ENCODE peak calls at places on chromosomes 3 and 15, in nine cellular contexts. K is heart right ventricle; Z is HFF-Myc; R is breast epithelium; G is cardiac fibroblast; M is CD8-positive, alpha-beta T cell; V is type B pancreatic cell; E is endothelial cell; I is CD4-positive, alpha-beta T cell. C is an unnamed sample.

GRCh38 chr3:61173685-61174084 is 77.6 kb downstream of the FHIT start:
- DNase-seq in M (no peak), R (no peak), K (no peak), I (no peak), Z (no peak), E (no peak), V (no peak), G (no peak), C (no peak)

GRCh38 chr3:139132976-139133375 is 88.3 kb upstream of the PRR23C start:
- DNase-seq in M (no peak), E (no peak), R (no peak), K (no peak), V (no peak), Z (no peak), G (no peak), I (no peak), C (no peak)

GRCh38 chr3:101279162-101279561 is 41.2 kb downstream of the IMPG2 start:
- DNase-seq in M (no peak), Z (no peak), K (no peak), V (no peak), I (no peak), G (peak; percentile 57), R (no peak), E (no peak), C (no peak)

GRCh38 chr15:70867911-70868467 is 14.0 kb upstream of the LARP6 start:
- DNase-seq in G (peak; percentile 86), R (no peak), E (no peak), I (no peak), Z (no peak), V (no peak), M (no peak), K (no peak), C (no peak)

GRCh38 chr3:46356909-46357308 is 3.0 kb downstream of the CCR2 start:
- DNase-seq in R (no peak), Z (no peak), E (no peak), G (no peak), K (no peak), I (no peak), V (no peak), M (no peak), C (no peak)

GRCh38 chr3:24220859-24221657 is 273.6 kb downstream of the THRB start:
- DNase-seq in Z (peak; percentile 82), R (no peak), V (no peak), I (no peak), G (peak; percentile 95), M (no peak), K (no peak), E (no peak), C (no peak)

GRCh38 chr15:71139264-71139663 is 24.0 kb downstream of the THSD4 start:
- DNase-seq in V (no peak), G (no peak), K (no peak), Z (no peak), M (no peak), E (no peak), I (no peak), R (no peak), C (no peak)

GRCh38 chr3:171277456-171278406 is 182.5 kb downstream of the TNIK start:
- DNase-seq in R (no peak), E (no peak), Z (no peak), G (no peak), M (no peak), I (no peak), K (no peak), V (no peak), C (no peak)

DNA sequence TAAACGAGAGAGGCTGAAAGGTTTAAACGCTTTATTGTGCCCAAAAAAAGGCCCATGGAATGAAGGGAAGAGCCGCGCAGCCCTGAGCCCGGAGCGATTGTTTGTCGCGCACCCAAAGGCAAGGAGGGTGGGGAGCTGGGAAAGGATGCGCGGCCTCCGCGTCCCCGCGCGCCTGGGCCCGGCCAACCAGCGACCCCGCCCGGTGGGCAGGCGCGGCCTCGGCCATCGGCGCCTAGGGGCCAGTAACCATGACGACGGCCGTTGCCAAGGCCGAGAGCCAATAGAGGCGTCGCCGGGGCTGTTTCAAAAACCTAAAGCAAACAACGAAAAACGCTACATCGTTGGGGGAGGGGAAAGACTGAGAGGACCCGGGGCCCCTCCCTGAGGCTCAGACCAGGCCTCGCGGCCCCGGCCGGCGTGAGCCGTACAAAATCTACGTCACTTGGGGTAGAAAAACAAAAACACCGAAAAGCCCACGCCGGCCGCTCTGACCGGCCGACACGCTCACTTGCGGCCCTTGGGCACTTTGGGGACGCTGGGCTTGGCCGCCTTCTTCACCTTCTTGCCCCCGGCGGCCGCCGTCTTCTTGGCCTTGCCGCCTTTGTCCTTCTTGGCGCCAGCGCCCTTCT is 36.2 kb downstream of the HMCES start:
- DNase-seq in I (peak; percentile 49), G (peak; percentile 94), Z (peak; percentile 77), V (peak; percentile 93), E (peak; percentile 86), M (peak; percentile 50), K (peak; percentile 89), R (peak; percentile 85), C (peak; percentile 42)
- TF ChIP-seq CTCF in I (no peak), G (no peak), Z (no peak), V (no peak), E (no peak), M (no peak), K (no peak), R (no peak), C (no peak)

GRCh38 chr15:66706225-66706732 is 4.2 kb downstream of the SMAD6 start:
- DNase-seq in K (peak; percentile 49), E (no peak), I (no peak), G (no peak), V (no peak), Z (no peak), M (no peak), R (no peak), C (no peak)

GRCh38 chr15:66708389-66708788 is 6.4 kb downstream of the SMAD6 start:
- DNase-seq in E (no peak), V (no peak), G (no peak), R (no peak), I (no peak), K (no peak), M (no peak), Z (no peak), C (no peak)

GRCh38 chr15:66705277-66705927 is 3.4 kb downstream of the SMAD6 start:
- DNase-seq in I (no peak), K (no peak), R (no peak), V (no peak), G (no peak), M (no peak), Z (no peak), E (no peak), C (no peak)

GRCh38 chr15:66706840-66707239 is 4.8 kb downstream of the SMAD6 start:
- DNase-seq in V (no peak), R (no peak), Z (no peak), G (no peak), I (no peak), K (no peak), E (no peak), M (no peak), C (no peak)

DNA sequence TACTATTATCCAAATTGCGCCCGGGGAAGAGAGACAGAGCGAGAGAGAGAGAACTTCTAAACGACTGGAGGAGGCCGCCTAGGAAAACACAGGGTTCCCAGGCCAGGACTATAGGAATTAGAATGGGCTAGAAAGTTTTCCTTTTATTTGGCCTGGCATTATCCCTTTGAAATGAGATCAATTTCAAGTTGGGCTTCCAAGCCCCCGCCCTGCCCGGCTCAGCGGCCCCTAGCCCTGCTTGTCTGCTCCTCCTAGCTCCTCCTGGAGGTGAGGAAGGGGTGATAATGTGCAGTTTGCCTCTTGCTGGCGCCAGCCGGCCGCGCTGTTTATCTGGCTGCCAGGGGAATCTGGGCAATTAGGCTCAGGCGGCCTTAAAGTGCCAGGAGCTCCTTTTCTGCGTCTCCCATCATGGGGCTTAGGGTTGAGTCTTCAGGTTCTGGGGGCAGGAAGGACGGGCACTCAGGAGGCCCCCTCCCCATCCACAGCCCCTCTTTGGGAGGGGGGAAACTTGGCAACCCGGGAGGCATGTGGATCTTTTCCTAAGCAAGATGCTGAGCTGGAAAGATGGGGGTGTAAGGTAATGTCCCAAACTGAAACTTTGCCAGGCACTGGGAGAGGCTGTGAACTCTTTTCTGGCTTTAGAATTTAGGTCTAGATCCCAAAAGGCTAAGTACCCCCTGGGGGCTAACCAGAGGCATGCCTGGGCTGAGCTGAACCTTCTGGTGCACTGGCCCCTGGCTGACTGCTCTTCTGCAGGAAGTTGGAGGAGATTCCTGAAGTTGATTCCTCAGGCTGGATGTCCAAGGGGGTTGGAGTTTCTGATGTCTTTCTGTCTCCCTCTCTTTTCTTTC is 5.5 kb downstream of the SMAD6 start:
- DNase-seq in I (no peak), Z (no peak), V (peak; percentile 82), R (no peak), K (peak; percentile 50), G (no peak), E (peak; percentile 36), M (no peak), C (no peak)
- TF ChIP-seq CTCF in I (no peak), Z (peak; percentile 19), V (peak; percentile 45), R (no peak), K (no peak), G (no peak), E (no peak), M (no peak), C (no peak)

GRCh38 chr3:43207628-43208085 is 78.7 kb upstream of the SNRK start:
- DNase-seq in R (no peak), Z (no peak), I (no peak), K (no peak), G (no peak), V (no peak), M (no peak), E (no peak), C (no peak)

GRCh38 chr3:43198791-43199644 is 87.3 kb upstream of the SNRK start:
- DNase-seq in G (peak; percentile 61), E (no peak), K (no peak), R (no peak), Z (no peak), I (no peak), M (no peak), V (no peak), C (no peak)

GRCh38 chr3:43206632-43207031 is 79.7 kb upstream of the SNRK start:
- DNase-seq in M (no peak), K (no peak), Z (no peak), R (no peak), E (no peak), G (no peak), I (no peak), V (no peak), C (no peak)

GRCh38 chr3:43199645-43200036 is 86.7 kb upstream of the SNRK start:
- DNase-seq in I (no peak), R (no peak), K (no peak), E (no peak), Z (no peak), V (no peak), G (no peak), M (no peak), C (no peak)

DNA sequence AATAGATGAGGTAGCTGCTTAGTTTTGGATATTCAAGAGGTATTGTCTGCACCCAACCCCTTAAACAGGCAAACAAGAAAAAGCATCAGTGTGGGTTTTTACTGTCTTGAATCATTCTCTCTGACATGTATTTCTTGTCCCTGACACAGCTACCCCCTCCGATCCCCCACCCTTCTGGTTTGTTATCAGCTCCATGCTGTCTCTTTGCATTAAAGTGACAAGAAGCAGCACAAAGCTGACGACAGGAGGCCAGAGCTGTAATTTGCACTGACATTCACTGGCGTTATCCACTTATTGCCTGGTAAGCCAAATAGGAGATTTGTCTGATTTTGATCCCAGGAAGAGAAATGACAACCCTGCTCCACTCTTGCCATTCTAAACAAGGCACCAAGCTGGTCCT is 83.3 kb upstream of the SNRK start:
- DNase-seq in K (no peak), I (no peak), Z (no peak), R (no peak), M (no peak), G (no peak), E (no peak), V (no peak), C (no peak)
- TF ChIP-seq CTCF in K (no peak), I (no peak), Z (no peak), R (no peak), M (no peak), G (no peak), E (no peak), V (no peak), C (no peak)

GRCh38 chr3:25566358-25566920 is 98.3 kb downstream of the TOP2B start:
- DNase-seq in Z (no peak), I (no peak), K (no peak), E (no peak), G (no peak), V (no peak), M (no peak), R (no peak), C (no peak)

GRCh38 chr3:25564040-25564439 is 100.7 kb downstream of the TOP2B start:
- DNase-seq in Z (no peak), E (no peak), I (no peak), V (no peak), R (no peak), G (no peak), M (no peak), K (no peak), C (no peak)

GRCh38 chr3:25567390-25567789 is 97.3 kb downstream of the TOP2B start:
- DNase-seq in Z (no peak), R (no peak), I (no peak), K (no peak), E (no peak), M (no peak), G (peak; percentile 79), V (no peak), C (no peak)

GRCh38 chr3:25567806-25568524 is 96.7 kb downstream of the TOP2B start:
- DNase-seq in R (no peak), K (no peak), G (no peak), E (no peak), M (no peak), V (no peak), I (no peak), Z (no peak), C (no peak)

DNA sequence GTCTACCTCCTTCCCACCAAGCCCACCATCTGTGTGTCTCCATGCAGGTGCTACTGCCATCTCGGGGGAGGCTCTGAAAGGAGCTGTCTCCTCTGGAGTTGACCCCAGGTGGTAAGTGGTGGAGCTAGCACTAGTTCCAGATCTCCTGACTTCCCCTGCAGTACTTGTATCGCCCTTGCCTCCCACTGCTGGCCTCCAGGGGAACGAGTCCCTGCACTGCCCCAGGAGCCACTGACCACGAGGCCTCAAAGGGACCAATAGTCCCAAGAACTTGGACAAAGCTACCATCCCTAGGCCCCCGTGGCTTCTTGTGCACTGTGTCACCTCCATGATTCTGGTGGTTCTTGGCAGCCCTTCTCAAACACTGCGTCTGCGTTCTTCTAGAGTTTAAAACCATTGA is 98.9 kb downstream of the TOP2B start:
- DNase-seq in R (no peak), K (no peak), E (no peak), Z (no peak), M (no peak), V (no peak), I (no peak), G (no peak), C (no peak)
- TF ChIP-seq CTCF in R (no peak), K (no peak), E (no peak), Z (no peak), M (no peak), V (no peak), I (no peak), G (no peak), C (no peak)